ENCODE peak calls at places on chromosomes 1 and 21, in seven cellular contexts. N, J, G, O, X, C and F are unnamed samples.

GRCh38 chr1:232428781-232429530 is 201.0 kb downstream of the SIPA1L2 start:
- DNase-seq in C (no peak), O (no peak), X (no peak), N (no peak), J (no peak), G (no peak), F (no peak)

GRCh38 chr21:44800971-44801467 is 601 bp downstream of the UBE2G2 start:
- DNase-seq in O (no peak), X (peak), G (no peak), C (no peak), N (no peak), J (peak), F (no peak)

GRCh38 chr21:44550807-44551206 is 498 bp downstream of the KRTAP10-2 start:
- DNase-seq in J (no peak), X (no peak), N (peak), O (no peak), C (no peak), G (no peak), F (no peak)

GRCh38 chr1:45306319-45306718 is 20.4 kb upstream of the HPDL start:
- DNase-seq in C (no peak), X (peak), N (no peak), G (peak), J (peak), O (no peak), F (no peak)

GRCh38 chr1:95353185-95353584 is 119.2 kb downstream of the RWDD3 start:
- DNase-seq in N (no peak), X (no peak), O (no peak), J (no peak), G (no peak), C (no peak), F (no peak)

GRCh38 chr21:16086936-16087335 is 357.2 kb downstream of the USP25 start:
- DNase-seq in G (no peak), C (no peak), J (no peak), X (no peak), N (no peak), O (no peak), F (no peak)

GRCh38 chr1:43082701-43083100 is 89.4 kb downstream of the EBNA1BP2 start:
- DNase-seq in C (no peak), N (no peak), O (no peak), G (no peak), J (no peak), X (no peak), F (no peak)

GRCh38 chr21:35303085-35303484 is 254.0 kb upstream of the RUNX1 start:
- DNase-seq in G (no peak), C (no peak), X (no peak), O (no peak), N (no peak), J (peak), F (peak)

GRCh38 chr1:25924454-25924853 is 18.2 kb upstream of the STMN1 start:
- DNase-seq in X (no peak), G (no peak), C (no peak), N (no peak), J (no peak), O (no peak), F (no peak)

GRCh38 chr1:117609471-117609911 is 3.6 kb downstream of the TENT5C start:
- DNase-seq in G (no peak), J (no peak), X (no peak), O (no peak), C (no peak), N (no peak), F (no peak)

GRCh38 chr21:41876396-41876795 is 2.7 kb downstream of the PRDM15 start:
- DNase-seq in X (no peak), G (no peak), C (no peak), N (no peak), J (no peak), O (no peak), F (no peak)

GRCh38 chr1:94463765-94464330 is 45.7 kb downstream of the ABCD3 start:
- DNase-seq in X (no peak), C (no peak), J (peak), G (no peak), O (no peak), N (no peak), F (no peak)

GRCh38 chr1:229655781-229656180 is 29.7 kb downstream of the URB2 start:
- DNase-seq in C (no peak), G (no peak), N (no peak), X (no peak), O (no peak), J (no peak), F (no peak)

GRCh38 chr1:7360526-7360925 is 410.6 kb upstream of the VAMP3 start:
- DNase-seq in C (no peak), J (no peak), O (no peak), X (no peak), N (no peak), G (no peak), F (no peak)

GRCh38 chr1:172002725-172003345 is 161.5 kb downstream of the DNM3 start:
- DNase-seq in C (no peak), N (no peak), O (no peak), G (peak), J (peak), X (peak), F (no peak)

GRCh38 chr1:63651110-63651776 is 58.0 kb downstream of the PGM1 start:
- DNase-seq in C (no peak), G (peak), J (peak), X (peak), N (no peak), O (no peak), F (no peak)